ENCODE peak calls at places on chromosomes 13 and 19, in nine cellular contexts. One of them, this sample, is unnamed.

GRCh38 chr19:43372462-43372861 is 19.0 kb downstream of the CD177 start:
- DNase-seq in activated CD4-positive, CD25-positive, alpha-beta regulatory T cell treated with anti-CD3 and anti-CD28 coated beads, Interleukin-2, amount 50 U/mL, for 16 hours: no peak
- DNase-seq in activated T-cell treated with anti-CD3 and anti-CD28 coated beads, Interleukin-2, amount 50 U/mL, for 24 hours: no peak
- DNase-seq in MV-4-11: peak
- DNase-seq in NCI-H1436 treated with DMSO at 0.1 percent for 48 hours: no peak
- DNase-seq in AG09319: no peak
- DNase-seq in Ammon's horn: no peak
- DNase-seq in hippocampal formation: no peak
- DNase-seq in Right ventricle myocardium superior: no peak
- DNase-seq in this sample: no peak

GRCh38 chr19:41702208-41702651 is 6.2 kb upstream of the CEACAM5 start:
- DNase-seq in activated CD4-positive, CD25-positive, alpha-beta regulatory T cell treated with anti-CD3 and anti-CD28 coated beads, Interleukin-2, amount 50 U/mL, for 16 hours: no peak
- DNase-seq in activated T-cell treated with anti-CD3 and anti-CD28 coated beads, Interleukin-2, amount 50 U/mL, for 24 hours: no peak
- DNase-seq in MV-4-11: no peak
- DNase-seq in NCI-H1436 treated with DMSO at 0.1 percent for 48 hours: no peak
- DNase-seq in AG09319: no peak
- DNase-seq in Ammon's horn: no peak
- DNase-seq in hippocampal formation: no peak
- DNase-seq in Right ventricle myocardium superior: no peak
- DNase-seq in this sample: no peak

GRCh38 chr19:21856751-21857150 is 20.8 kb upstream of the ZNF43 start:
- DNase-seq in activated CD4-positive, CD25-positive, alpha-beta regulatory T cell treated with anti-CD3 and anti-CD28 coated beads, Interleukin-2, amount 50 U/mL, for 16 hours: no peak
- DNase-seq in activated T-cell treated with anti-CD3 and anti-CD28 coated beads, Interleukin-2, amount 50 U/mL, for 24 hours: no peak
- DNase-seq in MV-4-11: no peak
- DNase-seq in NCI-H1436 treated with DMSO at 0.1 percent for 48 hours: no peak
- DNase-seq in AG09319: no peak
- DNase-seq in Ammon's horn: no peak
- DNase-seq in hippocampal formation: no peak
- DNase-seq in Right ventricle myocardium superior: no peak
- DNase-seq in this sample: no peak

GRCh38 chr19:19185853-19186728 is 5.9 kb downstream of the BORCS8 start:
- DNase-seq in activated CD4-positive, CD25-positive, alpha-beta regulatory T cell treated with anti-CD3 and anti-CD28 coated beads, Interleukin-2, amount 50 U/mL, for 16 hours: peak
- DNase-seq in activated T-cell treated with anti-CD3 and anti-CD28 coated beads, Interleukin-2, amount 50 U/mL, for 24 hours: peak
- DNase-seq in MV-4-11: peak
- DNase-seq in NCI-H1436 treated with DMSO at 0.1 percent for 48 hours: no peak
- DNase-seq in AG09319: no peak
- DNase-seq in Ammon's horn: no peak
- DNase-seq in hippocampal formation: no peak
- DNase-seq in Right ventricle myocardium superior: no peak
- DNase-seq in this sample: no peak

GRCh38 chr13:75400775-75401174 is 81.2 kb downstream of the TBC1D4 start:
- DNase-seq in activated CD4-positive, CD25-positive, alpha-beta regulatory T cell treated with anti-CD3 and anti-CD28 coated beads, Interleukin-2, amount 50 U/mL, for 16 hours: no peak
- DNase-seq in activated T-cell treated with anti-CD3 and anti-CD28 coated beads, Interleukin-2, amount 50 U/mL, for 24 hours: no peak
- DNase-seq in MV-4-11: no peak
- DNase-seq in NCI-H1436 treated with DMSO at 0.1 percent for 48 hours: no peak
- DNase-seq in AG09319: no peak
- DNase-seq in Ammon's horn: no peak
- DNase-seq in hippocampal formation: no peak
- DNase-seq in Right ventricle myocardium superior: no peak
- DNase-seq in this sample: no peak

GRCh38 chr19:741506-742131 is 9.3 kb upstream of the MISP start:
- DNase-seq in activated CD4-positive, CD25-positive, alpha-beta regulatory T cell treated with anti-CD3 and anti-CD28 coated beads, Interleukin-2, amount 50 U/mL, for 16 hours: no peak
- DNase-seq in activated T-cell treated with anti-CD3 and anti-CD28 coated beads, Interleukin-2, amount 50 U/mL, for 24 hours: no peak
- DNase-seq in MV-4-11: peak
- DNase-seq in NCI-H1436 treated with DMSO at 0.1 percent for 48 hours: no peak
- DNase-seq in AG09319: no peak
- DNase-seq in Ammon's horn: no peak
- DNase-seq in hippocampal formation: no peak
- DNase-seq in Right ventricle myocardium superior: no peak
- DNase-seq in this sample: no peak

GRCh38 chr19:3411636-3412035 is 45.3 kb downstream of the NFIC start:
- DNase-seq in activated CD4-positive, CD25-positive, alpha-beta regulatory T cell treated with anti-CD3 and anti-CD28 coated beads, Interleukin-2, amount 50 U/mL, for 16 hours: no peak
- DNase-seq in activated T-cell treated with anti-CD3 and anti-CD28 coated beads, Interleukin-2, amount 50 U/mL, for 24 hours: no peak
- DNase-seq in MV-4-11: no peak
- DNase-seq in NCI-H1436 treated with DMSO at 0.1 percent for 48 hours: no peak
- DNase-seq in AG09319: no peak
- DNase-seq in Ammon's horn: no peak
- DNase-seq in hippocampal formation: no peak
- DNase-seq in Right ventricle myocardium superior: no peak
- DNase-seq in this sample: no peak

GRCh38 chr19:38139122-38139521 is 84.9 kb downstream of the DPF1 start:
- DNase-seq in activated CD4-positive, CD25-positive, alpha-beta regulatory T cell treated with anti-CD3 and anti-CD28 coated beads, Interleukin-2, amount 50 U/mL, for 16 hours: no peak
- DNase-seq in activated T-cell treated with anti-CD3 and anti-CD28 coated beads, Interleukin-2, amount 50 U/mL, for 24 hours: no peak
- DNase-seq in MV-4-11: no peak
- DNase-seq in NCI-H1436 treated with DMSO at 0.1 percent for 48 hours: no peak
- DNase-seq in AG09319: no peak
- DNase-seq in Ammon's horn: no peak
- DNase-seq in hippocampal formation: no peak
- DNase-seq in Right ventricle myocardium superior: no peak
- DNase-seq in this sample: no peak

GRCh38 chr13:27953671-27954405 is 15.3 kb downstream of the CDX2 start:
- DNase-seq in activated CD4-positive, CD25-positive, alpha-beta regulatory T cell treated with anti-CD3 and anti-CD28 coated beads, Interleukin-2, amount 50 U/mL, for 16 hours: no peak
- DNase-seq in activated T-cell treated with anti-CD3 and anti-CD28 coated beads, Interleukin-2, amount 50 U/mL, for 24 hours: peak
- DNase-seq in MV-4-11: peak
- DNase-seq in NCI-H1436 treated with DMSO at 0.1 percent for 48 hours: no peak
- DNase-seq in AG09319: peak
- DNase-seq in Ammon's horn: peak
- DNase-seq in hippocampal formation: peak
- DNase-seq in Right ventricle myocardium superior: peak
- DNase-seq in this sample: no peak

GRCh38 chr19:16296713-16297112 is 27.9 kb upstream of the KLF2 start:
- DNase-seq in activated CD4-positive, CD25-positive, alpha-beta regulatory T cell treated with anti-CD3 and anti-CD28 coated beads, Interleukin-2, amount 50 U/mL, for 16 hours: no peak
- DNase-seq in activated T-cell treated with anti-CD3 and anti-CD28 coated beads, Interleukin-2, amount 50 U/mL, for 24 hours: no peak
- DNase-seq in MV-4-11: no peak
- DNase-seq in NCI-H1436 treated with DMSO at 0.1 percent for 48 hours: no peak
- DNase-seq in AG09319: no peak
- DNase-seq in Ammon's horn: no peak
- DNase-seq in hippocampal formation: no peak
- DNase-seq in Right ventricle myocardium superior: no peak
- DNase-seq in this sample: no peak

GRCh38 chr19:51921949-51922348 is 5.3 kb upstream of the ZNF613 start:
- DNase-seq in activated CD4-positive, CD25-positive, alpha-beta regulatory T cell treated with anti-CD3 and anti-CD28 coated beads, Interleukin-2, amount 50 U/mL, for 16 hours: no peak
- DNase-seq in activated T-cell treated with anti-CD3 and anti-CD28 coated beads, Interleukin-2, amount 50 U/mL, for 24 hours: no peak
- DNase-seq in MV-4-11: no peak
- DNase-seq in NCI-H1436 treated with DMSO at 0.1 percent for 48 hours: no peak
- DNase-seq in AG09319: no peak
- DNase-seq in Ammon's horn: no peak
- DNase-seq in hippocampal formation: no peak
- DNase-seq in Right ventricle myocardium superior: no peak
- DNase-seq in this sample: no peak

GRCh38 chr19:3514930-3515329 is 8.8 kb downstream of the FZR1 start:
- DNase-seq in activated CD4-positive, CD25-positive, alpha-beta regulatory T cell treated with anti-CD3 and anti-CD28 coated beads, Interleukin-2, amount 50 U/mL, for 16 hours: no peak
- DNase-seq in activated T-cell treated with anti-CD3 and anti-CD28 coated beads, Interleukin-2, amount 50 U/mL, for 24 hours: no peak
- DNase-seq in MV-4-11: no peak
- DNase-seq in NCI-H1436 treated with DMSO at 0.1 percent for 48 hours: no peak
- DNase-seq in AG09319: no peak
- DNase-seq in Ammon's horn: no peak
- DNase-seq in hippocampal formation: no peak
- DNase-seq in Right ventricle myocardium superior: no peak
- DNase-seq in this sample: no peak

GRCh38 chr19:9768175-9769112 is at the start of gene ZNF846:
- DNase-seq in activated CD4-positive, CD25-positive, alpha-beta regulatory T cell treated with anti-CD3 and anti-CD28 coated beads, Interleukin-2, amount 50 U/mL, for 16 hours: peak
- DNase-seq in activated T-cell treated with anti-CD3 and anti-CD28 coated beads, Interleukin-2, amount 50 U/mL, for 24 hours: peak
- DNase-seq in MV-4-11: peak
- DNase-seq in NCI-H1436 treated with DMSO at 0.1 percent for 48 hours: peak
- DNase-seq in AG09319: peak
- DNase-seq in Ammon's horn: peak
- DNase-seq in hippocampal formation: peak
- DNase-seq in Right ventricle myocardium superior: peak
- DNase-seq in this sample: peak

GRCh38 chr13:114140909-114141255 is 8.5 kb upstream of the RASA3 start:
- DNase-seq in activated CD4-positive, CD25-positive, alpha-beta regulatory T cell treated with anti-CD3 and anti-CD28 coated beads, Interleukin-2, amount 50 U/mL, for 16 hours: no peak
- DNase-seq in activated T-cell treated with anti-CD3 and anti-CD28 coated beads, Interleukin-2, amount 50 U/mL, for 24 hours: no peak
- DNase-seq in MV-4-11: peak
- DNase-seq in NCI-H1436 treated with DMSO at 0.1 percent for 48 hours: no peak
- DNase-seq in AG09319: no peak
- DNase-seq in Ammon's horn: no peak
- DNase-seq in hippocampal formation: no peak
- DNase-seq in Right ventricle myocardium superior: no peak
- DNase-seq in this sample: no peak

GRCh38 chr19:7703332-7703731 is 1.4 kb upstream of the FCER2 start:
- DNase-seq in activated CD4-positive, CD25-positive, alpha-beta regulatory T cell treated with anti-CD3 and anti-CD28 coated beads, Interleukin-2, amount 50 U/mL, for 16 hours: no peak
- DNase-seq in activated T-cell treated with anti-CD3 and anti-CD28 coated beads, Interleukin-2, amount 50 U/mL, for 24 hours: no peak
- DNase-seq in MV-4-11: no peak
- DNase-seq in NCI-H1436 treated with DMSO at 0.1 percent for 48 hours: no peak
- DNase-seq in AG09319: no peak
- DNase-seq in Ammon's horn: no peak
- DNase-seq in hippocampal formation: no peak
- DNase-seq in Right ventricle myocardium superior: no peak
- DNase-seq in this sample: no peak

GRCh38 chr13:99746857-99747710 is 224.5 kb downstream of the ZIC5 start:
- DNase-seq in activated CD4-positive, CD25-positive, alpha-beta regulatory T cell treated with anti-CD3 and anti-CD28 coated beads, Interleukin-2, amount 50 U/mL, for 16 hours: no peak
- DNase-seq in activated T-cell treated with anti-CD3 and anti-CD28 coated beads, Interleukin-2, amount 50 U/mL, for 24 hours: no peak
- DNase-seq in MV-4-11: no peak
- DNase-seq in NCI-H1436 treated with DMSO at 0.1 percent for 48 hours: no peak
- DNase-seq in AG09319: no peak
- DNase-seq in Ammon's horn: no peak
- DNase-seq in hippocampal formation: no peak
- DNase-seq in Right ventricle myocardium superior: no peak
- DNase-seq in this sample: no peak

GRCh38 chr13:39095500-39095899 is 57.2 kb downstream of the NHLRC3 start:
- DNase-seq in activated CD4-positive, CD25-positive, alpha-beta regulatory T cell treated with anti-CD3 and anti-CD28 coated beads, Interleukin-2, amount 50 U/mL, for 16 hours: no peak
- DNase-seq in activated T-cell treated with anti-CD3 and anti-CD28 coated beads, Interleukin-2, amount 50 U/mL, for 24 hours: no peak
- DNase-seq in MV-4-11: no peak
- DNase-seq in NCI-H1436 treated with DMSO at 0.1 percent for 48 hours: no peak
- DNase-seq in AG09319: no peak
- DNase-seq in Ammon's horn: no peak
- DNase-seq in hippocampal formation: no peak
- DNase-seq in Right ventricle myocardium superior: no peak
- DNase-seq in this sample: no peak

GRCh38 chr13:51070005-51070649 is 40.9 kb downstream of the C13orf42 start:
- DNase-seq in activated CD4-positive, CD25-positive, alpha-beta regulatory T cell treated with anti-CD3 and anti-CD28 coated beads, Interleukin-2, amount 50 U/mL, for 16 hours: peak
- DNase-seq in activated T-cell treated with anti-CD3 and anti-CD28 coated beads, Interleukin-2, amount 50 U/mL, for 24 hours: peak
- DNase-seq in MV-4-11: peak
- DNase-seq in NCI-H1436 treated with DMSO at 0.1 percent for 48 hours: no peak
- DNase-seq in AG09319: peak
- DNase-seq in Ammon's horn: peak
- DNase-seq in hippocampal formation: peak
- DNase-seq in Right ventricle myocardium superior: peak
- DNase-seq in this sample: peak

GRCh38 chr13:102667911-102668310 is 26.9 kb downstream of the METTL21C start:
- DNase-seq in activated CD4-positive, CD25-positive, alpha-beta regulatory T cell treated with anti-CD3 and anti-CD28 coated beads, Interleukin-2, amount 50 U/mL, for 16 hours: no peak
- DNase-seq in activated T-cell treated with anti-CD3 and anti-CD28 coated beads, Interleukin-2, amount 50 U/mL, for 24 hours: no peak
- DNase-seq in MV-4-11: no peak
- DNase-seq in NCI-H1436 treated with DMSO at 0.1 percent for 48 hours: no peak
- DNase-seq in AG09319: no peak
- DNase-seq in Ammon's horn: no peak
- DNase-seq in hippocampal formation: no peak
- DNase-seq in Right ventricle myocardium superior: no peak
- DNase-seq in this sample: no peak